ENCODE peak calls at places on chromosomes 4 and X, in six cellular contexts. W, T, I, M, C and F are unnamed samples.

GRCh38 chr4:80333121-80333520 is 2.4 kb upstream of the CFAP299 start:
- DNase-seq in W (no peak), T (no peak), I (no peak), M (no peak), C (no peak), F (no peak)

GRCh38 chr4:121800638-121800960 is 524 bp upstream of the EXOSC9 start:
- DNase-seq in W (no peak), T (no peak), I (no peak), M (no peak), C (no peak), F (no peak)

GRCh38 chr4:83112678-83113428 is 1.7 kb downstream of the PLAC8 start:
- DNase-seq in W (peak), T (no peak), I (no peak), M (peak), C (no peak), F (no peak)

GRCh38 chr4:5571646-5572045 is 136.7 kb downstream of the EVC2 start:
- DNase-seq in W (no peak), T (no peak), I (no peak), M (no peak), C (no peak), F (no peak)

GRCh38 chr4:131499139-131499873 is 1649.8 kb upstream of the PCDH10 start:
- DNase-seq in W (peak), T (no peak), I (no peak), M (no peak), C (peak), F (no peak)

GRCh38 chrX:139642241-139642927 is 65.6 kb downstream of the MCF2 start:
- DNase-seq in W (peak), T (no peak), I (no peak), M (no peak), C (no peak), F (no peak)

GRCh38 chr4:32002037-32002747 is 1282.0 kb downstream of the PCDH7 start:
- DNase-seq in W (no peak), T (no peak), I (no peak), M (no peak), C (no peak), F (no peak)

GRCh38 chr4:79178770-79179169 is 147.1 kb downstream of the NAA11 start:
- DNase-seq in W (peak), T (no peak), I (peak), M (peak), C (no peak), F (peak)

GRCh38 chr4:23789765-23790164 is 100.1 kb downstream of the PPARGC1A start:
- DNase-seq in W (peak), T (peak), I (peak), M (no peak), C (no peak), F (peak)

GRCh38 chr4:53505947-53506346 is 85.3 kb downstream of the LNX1 start:
- DNase-seq in W (no peak), T (no peak), I (no peak), M (no peak), C (no peak), F (no peak)

GRCh38 chr4:180059216-180059881 is 2183.9 kb upstream of the TENM3 start:
- DNase-seq in W (peak), T (peak), I (no peak), M (peak), C (no peak), F (no peak)

GRCh38 chr4:83561381-83561780 is 25.5 kb downstream of the GPAT3 start:
- DNase-seq in W (peak), T (no peak), I (peak), M (no peak), C (peak), F (no peak)

GRCh38 chrX:102129473-102129872 is 4.0 kb downstream of the TCEAL2 start:
- DNase-seq in W (no peak), T (no peak), I (no peak), M (no peak), C (no peak), F (no peak)
- H3K4me3 ChIP-seq in W (no peak), T (no peak), I (no peak), M (no peak), C (no peak), F (no peak)

GRCh38 chrX:48025561-48025960 is 18.8 kb downstream of the SPACA5 start:
- DNase-seq in W (peak), T (no peak), I (peak), M (peak), C (peak), F (no peak)

GRCh38 chrX:48021026-48021900 is 14.5 kb downstream of the SPACA5 start:
- DNase-seq in W (peak), T (peak), I (peak), M (peak), C (peak), F (peak)

GRCh38 chrX:48022740-48023139 is 16.0 kb downstream of the SPACA5 start:
- DNase-seq in W (no peak), T (no peak), I (no peak), M (no peak), C (no peak), F (no peak)

GRCh38 chrX:48028091-48028490 is 21.3 kb downstream of the SPACA5 start:
- DNase-seq in W (no peak), T (no peak), I (no peak), M (no peak), C (no peak), F (no peak)

DNA sequence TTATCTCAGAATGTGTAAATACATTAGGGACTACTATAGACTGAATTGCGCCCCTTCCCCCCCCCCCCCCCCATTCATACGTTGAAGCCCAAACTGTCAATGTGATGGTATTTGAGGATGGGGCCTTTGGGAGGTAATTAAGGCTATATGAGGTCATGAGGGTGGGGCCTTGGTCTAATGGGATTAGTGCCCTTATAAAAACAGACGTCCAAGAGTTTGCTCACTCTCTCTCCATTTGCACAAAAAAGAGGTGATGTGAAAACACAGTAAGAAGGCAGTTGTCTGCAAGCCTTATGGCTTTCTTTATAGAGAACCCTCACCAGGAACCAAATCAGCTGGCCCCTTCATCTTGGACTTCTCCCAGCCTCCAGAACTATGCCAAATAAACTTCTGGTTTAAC is 15.3 kb downstream of the SPACA5 start:
- DNase-seq in W (no peak), T (no peak), I (no peak), M (no peak), C (no peak), F (no peak)
- H3K4me3 ChIP-seq in W (no peak), T (no peak), I (peak), M (no peak), C (peak), F (peak)

DNA sequence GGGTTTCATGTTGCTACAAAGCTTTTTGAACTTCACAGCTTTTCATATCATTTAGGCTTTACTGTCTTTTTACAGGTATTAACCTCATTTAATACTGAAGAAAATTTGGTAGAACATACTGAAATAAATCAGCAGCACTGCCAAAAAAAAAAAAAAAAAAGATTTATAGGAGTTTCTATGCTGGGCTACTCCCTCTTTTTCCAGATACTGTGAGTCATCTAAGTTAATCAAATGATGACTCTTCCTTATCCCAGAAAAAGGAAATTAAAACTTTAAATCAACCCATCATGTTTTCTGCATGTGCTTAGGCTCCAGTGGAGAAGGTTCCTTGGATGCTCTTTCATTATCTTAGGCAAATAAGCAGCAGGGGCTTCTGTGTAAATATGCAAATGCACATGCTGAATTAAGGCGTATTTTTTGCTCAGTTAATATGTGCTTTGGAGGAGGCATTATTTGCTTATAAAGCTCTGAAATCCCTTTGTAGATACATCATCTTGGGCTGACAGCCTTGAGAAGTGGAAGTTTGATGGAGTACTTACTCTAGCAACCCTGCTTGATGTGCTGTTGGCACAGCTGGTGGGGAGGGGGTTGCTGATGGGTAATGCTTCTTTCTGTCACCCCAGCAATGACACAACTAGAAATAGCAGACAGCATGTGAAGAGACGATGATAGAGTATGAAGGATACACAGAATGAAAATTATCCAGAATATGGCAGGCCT is 136.1 kb downstream of the C4orf33 start:
- DNase-seq in W (peak), T (no peak), I (no peak), M (no peak), C (no peak), F (no peak)
- H3K4me3 ChIP-seq in W (no peak), T (no peak), I (no peak), M (no peak), C (no peak), F (no peak)

GRCh38 chrX:129984196-129984962 is 1.9 kb downstream of the BCORL1 start:
- DNase-seq in W (peak), T (peak), I (peak), M (peak), C (peak), F (peak)
- H3K4me3 ChIP-seq in W (peak), T (no peak), I (no peak), M (no peak), C (no peak), F (no peak)

GRCh38 chrX:154981116-154981411 is 41.5 kb downstream of the F8 start:
- DNase-seq in W (no peak), T (no peak), I (no peak), M (no peak), C (no peak), F (no peak)
- H3K4me3 ChIP-seq in W (no peak), T (peak), I (no peak), M (no peak), C (peak), F (peak)

GRCh38 chrX:30302957-30303356 is 6.2 kb downstream of the NR0B1 start:
- DNase-seq in W (no peak), T (peak), I (no peak), M (no peak), C (peak), F (peak)

GRCh38 chrX:30307466-30307865 is 1.7 kb downstream of the NR0B1 start:
- DNase-seq in W (no peak), T (no peak), I (no peak), M (no peak), C (no peak), F (no peak)

GRCh38 chrX:30308263-30309138 is 689 bp downstream of the NR0B1 start:
- DNase-seq in W (no peak), T (peak), I (no peak), M (no peak), C (peak), F (no peak)

GRCh38 chrX:30301977-30302376 is 7.2 kb downstream of the NR0B1 start:
- DNase-seq in W (peak), T (no peak), I (no peak), M (no peak), C (peak), F (no peak)

DNA sequence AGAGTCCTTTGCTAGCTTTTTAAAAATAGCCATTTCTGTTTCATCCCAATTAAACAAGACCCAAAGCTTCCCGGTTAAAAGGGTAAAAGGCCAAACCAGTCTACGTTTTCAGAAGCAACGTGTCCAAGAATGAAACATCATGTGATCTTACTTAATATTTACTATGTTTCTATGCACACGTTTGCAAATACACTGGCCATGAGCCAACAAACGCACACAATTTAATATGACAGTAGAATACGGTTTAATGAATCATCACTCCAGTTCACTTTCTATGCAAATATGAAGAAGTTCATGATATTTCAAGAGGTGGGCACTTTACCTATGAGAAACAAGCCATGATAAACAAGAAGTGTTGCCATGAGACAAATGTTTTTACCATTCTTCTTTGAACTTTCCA is 4.3 kb downstream of the NR0B1 start:
- DNase-seq in W (no peak), T (no peak), I (no peak), M (no peak), C (peak), F (no peak)
- H3K4me3 ChIP-seq in W (no peak), T (no peak), I (no peak), M (no peak), C (peak), F (no peak)

GRCh38 chr4:58050439-58050838 is 940.3 kb upstream of the IGFBP7 start:
- DNase-seq in W (no peak), T (no peak), I (no peak), M (no peak), C (no peak), F (no peak)
- H3K4me3 ChIP-seq in W (no peak), T (no peak), I (no peak), M (no peak), C (no peak), F (no peak)

GRCh38 chrX:123184199-123184857 is at the start of gene GRIA3:
- DNase-seq in W (peak), T (no peak), I (peak), M (no peak), C (no peak), F (no peak)

GRCh38 chrX:123185714-123186113 is 1.6 kb downstream of the GRIA3 start:
- DNase-seq in W (peak), T (no peak), I (no peak), M (no peak), C (no peak), F (no peak)

GRCh38 chrX:123188081-123188480 is 4.0 kb downstream of the GRIA3 start:
- DNase-seq in W (peak), T (no peak), I (no peak), M (no peak), C (no peak), F (no peak)

GRCh38 chrX:123186796-123187195 is 2.7 kb downstream of the GRIA3 start:
- DNase-seq in W (no peak), T (no peak), I (no peak), M (no peak), C (no peak), F (no peak)

DNA sequence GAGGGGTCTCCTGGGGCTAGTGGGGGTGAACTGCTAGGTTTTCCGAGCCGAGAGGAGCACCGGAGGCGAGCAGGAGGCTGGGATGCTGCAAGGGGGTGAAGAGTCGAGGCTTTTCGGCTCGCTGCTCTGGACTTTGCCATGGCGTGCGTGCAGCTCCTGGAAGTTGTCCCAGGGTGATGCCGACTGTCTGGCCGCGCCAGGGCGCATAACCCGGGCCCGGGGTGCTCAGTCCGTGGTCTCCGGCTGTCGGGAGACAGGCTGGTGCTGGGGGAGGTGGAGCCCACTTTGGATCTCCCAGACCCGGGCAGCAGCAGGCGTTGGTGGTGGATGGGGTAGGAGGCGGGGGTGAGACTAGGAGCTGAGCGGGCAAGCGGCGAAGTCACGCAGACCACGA is 777 bp downstream of the GRIA3 start:
- DNase-seq in W (no peak), T (no peak), I (peak), M (no peak), C (no peak), F (no peak)
- H3K4me3 ChIP-seq in W (peak), T (peak), I (peak), M (no peak), C (no peak), F (peak)

GRCh38 chr4:184347251-184348239 is 126.8 kb downstream of the IRF2 start:
- DNase-seq in W (peak), T (peak), I (peak), M (peak), C (peak), F (peak)

GRCh38 chr4:184350964-184351363 is 123.4 kb downstream of the IRF2 start:
- DNase-seq in W (no peak), T (no peak), I (no peak), M (no peak), C (no peak), F (no peak)

GRCh38 chr4:184348311-184349233 is 125.8 kb downstream of the IRF2 start:
- DNase-seq in W (peak), T (no peak), I (no peak), M (peak), C (peak), F (peak)

GRCh38 chr4:184350213-184350817 is 124.0 kb downstream of the IRF2 start:
- DNase-seq in W (no peak), T (no peak), I (no peak), M (no peak), C (no peak), F (no peak)

GRCh38 chr4:184349283-184350039 is 124.9 kb downstream of the IRF2 start:
- DNase-seq in W (no peak), T (no peak), I (no peak), M (peak), C (no peak), F (no peak)
- H3K4me3 ChIP-seq in W (no peak), T (no peak), I (no peak), M (no peak), C (no peak), F (no peak)